ENCODE peak calls at places on chromosomes 12 and 14, in eight cellular contexts. J is HCT116, U is psoas muscle, K is spleen, Z is IMR-90, M is foreskin keratinocyte, L is pancreas, R is tibial nerve. T is an unnamed sample.

GRCh38 chr14:61219256-61219655 is 61.9 kb downstream of the TMEM30B start:
- DNase-seq in J (no peak), U (no peak), K (no peak), Z (peak; percentile 40), M (peak; percentile 10), L (no peak), R (no peak), T (no peak)

GRCh38 chr12:1845010-1845409 is 24.6 kb downstream of the LRTM2 start:
- DNase-seq in J (no peak), U (no peak), K (no peak), Z (no peak), M (no peak), L (no peak), R (no peak), T (no peak)

GRCh38 chr14:92726135-92726932 is 22.1 kb downstream of the LGMN start:
- DNase-seq in J (peak; percentile 39), U (peak; percentile 77), K (no peak), Z (peak; percentile 89), M (peak; percentile 35), L (peak; percentile 62), R (no peak), T (peak; percentile 54)

GRCh38 chr12:52278530-52278929 is 4.1 kb downstream of the KRT86 start:
- DNase-seq in J (no peak), U (no peak), K (no peak), Z (no peak), M (no peak), L (no peak), R (no peak), T (no peak)

GRCh38 chr14:96698846-96699543 is 98.2 kb upstream of the VRK1 start:
- DNase-seq in J (no peak), U (no peak), K (no peak), Z (no peak), M (no peak), L (no peak), R (no peak), T (no peak)

GRCh38 chr12:67437011-67437410 is 167.9 kb downstream of the CAND1 start:
- DNase-seq in J (no peak), U (no peak), K (no peak), Z (no peak), M (no peak), L (no peak), R (no peak), T (no peak)

GRCh38 chr14:55028066-55028465 is 1.0 kb downstream of the SOCS4 start:
- DNase-seq in J (no peak), U (no peak), K (no peak), Z (peak; percentile 11), M (no peak), L (no peak), R (no peak), T (no peak)

GRCh38 chr12:46627686-46628085 is 198.1 kb downstream of the SLC38A4 start:
- DNase-seq in J (no peak), U (no peak), K (no peak), Z (peak; percentile 61), M (no peak), L (no peak), R (no peak), T (no peak)

GRCh38 chr14:22107734-22108133 is 434.1 kb upstream of the OR4E1 start:
- DNase-seq in J (no peak), U (no peak), K (no peak), Z (no peak), M (no peak), L (no peak), R (no peak), T (no peak)

GRCh38 chr12:114483996-114484395 is 78.1 kb upstream of the TBX5 start:
- DNase-seq in J (no peak), U (no peak), K (no peak), Z (no peak), M (no peak), L (no peak), R (no peak), T (no peak)

GRCh38 chr12:132353811-132354210 is 24.4 kb upstream of the GALNT9 start:
- DNase-seq in J (no peak), U (peak; percentile 30), K (peak; percentile 39), Z (no peak), M (no peak), L (peak; percentile 3), R (no peak), T (no peak)

GRCh38 chr12:69130064-69130463 is 109.3 kb upstream of the CPSF6 start:
- DNase-seq in J (no peak), U (no peak), K (no peak), Z (no peak), M (no peak), L (no peak), R (no peak), T (no peak)

GRCh38 chr12:108313609-108314331 is 25.3 kb downstream of the CMKLR1 start:
- DNase-seq in J (no peak), U (peak; percentile 63), K (peak; percentile 80), Z (no peak), M (no peak), L (no peak), R (peak; percentile 28), T (no peak)

GRCh38 chr14:89618309-89618708 is 201.3 kb upstream of the FOXN3 start:
- DNase-seq in J (no peak), U (no peak), K (no peak), Z (no peak), M (no peak), L (no peak), R (no peak), T (no peak)

GRCh38 chr12:121719926-121720414 is 7.4 kb downstream of the TMEM120B start:
- DNase-seq in J (no peak), U (no peak), K (no peak), Z (peak; percentile 93), M (peak; percentile 57), L (no peak), R (no peak), T (no peak)

GRCh38 chr12:75960954-75961661 is 70.5 kb downstream of the PHLDA1 start:
- DNase-seq in J (no peak), U (no peak), K (no peak), Z (no peak), M (no peak), L (no peak), R (no peak), T (no peak)

GRCh38 chr14:66965831-66966230 is 223.4 kb upstream of the GARIN2 start:
- DNase-seq in J (no peak), U (no peak), K (no peak), Z (peak; percentile 43), M (peak; percentile 24), L (no peak), R (no peak), T (no peak)

GRCh38 chr12:66129934-66130266 is 650 bp downstream of the LLPH start:
- DNase-seq in J (no peak), U (no peak), K (no peak), Z (no peak), M (no peak), L (no peak), R (no peak), T (no peak)
- H3K4me1 ChIP-seq in J (peaks cover 29% of the 10 kb centered on the region), U (peaks cover 17% of the 10 kb centered on the region), K (peaks cover 48% of the 10 kb centered on the region), Z (peaks cover 5% of the 10 kb centered on the region), M (peaks cover 20% of the 10 kb centered on the region), L (peaks cover 12% of the 10 kb centered on the region), R (peaks cover 41% of the 10 kb centered on the region), T (peaks cover 18% of the 10 kb centered on the region)

GRCh38 chr12:47949441-47950341 is 13.7 kb upstream of the TMEM106C start:
- DNase-seq in J (peak; percentile 69), U (peak; percentile 84), K (peak; percentile 88), Z (peak; percentile 72), M (peak; percentile 74), L (peak; percentile 77), R (peak; percentile 51), T (peak; percentile 9)

GRCh38 chr12:47954467-47955045 is 8.8 kb upstream of the TMEM106C start:
- DNase-seq in J (no peak), U (no peak), K (no peak), Z (no peak), M (no peak), L (no peak), R (no peak), T (no peak)

GRCh38 chr12:47954058-47954457 is 9.3 kb upstream of the TMEM106C start:
- DNase-seq in J (no peak), U (no peak), K (peak; percentile 62), Z (no peak), M (peak; percentile 73), L (no peak), R (no peak), T (no peak)

GRCh38 chr12:47950856-47951468 is 12.4 kb upstream of the TMEM106C start:
- DNase-seq in J (no peak), U (no peak), K (peak; percentile 29), Z (no peak), M (peak; percentile 90), L (no peak), R (no peak), T (no peak)

DNA sequence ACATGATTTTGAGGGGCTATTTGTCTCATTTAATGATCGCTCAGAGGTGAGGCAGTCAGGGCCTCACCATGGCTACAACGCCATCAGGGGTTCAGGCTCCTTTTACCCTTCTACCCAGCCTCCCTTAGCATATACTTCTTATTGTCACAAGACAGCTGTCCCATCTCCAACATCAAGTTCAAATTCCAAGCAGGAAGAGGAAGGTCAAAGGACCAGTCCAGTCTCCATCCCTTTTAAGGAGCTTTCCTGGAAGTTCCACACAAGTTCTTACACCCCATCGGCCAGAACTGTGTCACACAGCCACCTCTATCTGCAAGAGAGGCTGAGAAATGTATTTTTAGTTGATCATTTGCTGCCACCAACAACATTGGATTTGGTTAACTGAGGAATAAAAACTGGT is 8.3 kb upstream of the TMEM106C start:
- DNase-seq in J (no peak), U (no peak), K (no peak), Z (no peak), M (no peak), L (no peak), R (no peak), T (no peak)
- H3K4me1 ChIP-seq in J (peaks cover 16% of the 10 kb centered on the region), U (no peaks in the 10 kb centered on the region), K (no peaks in the 10 kb centered on the region), Z (no peaks in the 10 kb centered on the region), M (peaks cover 23% of the 10 kb centered on the region), L (no peaks in the 10 kb centered on the region), R (no peaks in the 10 kb centered on the region), T (no peaks in the 10 kb centered on the region)

DNA sequence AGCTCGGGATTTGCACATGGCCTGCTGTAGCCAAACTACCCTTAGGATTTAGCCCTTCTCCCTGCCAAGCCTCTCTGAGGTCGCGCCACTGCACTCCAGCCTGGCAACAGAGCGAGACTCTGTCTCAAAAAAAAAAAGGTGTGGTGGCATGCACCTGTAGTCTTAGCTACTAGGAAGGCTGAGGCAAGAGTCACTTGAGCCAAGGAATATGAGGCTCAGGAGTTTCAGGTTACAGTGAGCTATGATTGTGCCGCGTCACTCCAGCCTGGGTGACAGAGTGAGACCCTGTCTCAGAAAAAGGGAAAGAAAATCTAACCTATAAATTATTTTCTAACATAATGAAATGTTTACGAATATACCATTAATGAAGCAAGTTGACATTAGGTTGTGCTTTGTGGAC is 29.7 kb downstream of the ESRRB start:
- DNase-seq in J (no peak), U (peak; percentile 8), K (no peak), Z (no peak), M (no peak), L (no peak), R (no peak), T (no peak)
- H3K4me1 ChIP-seq in J (no peaks in the 10 kb centered on the region), U (no peaks in the 10 kb centered on the region), K (no peaks in the 10 kb centered on the region), Z (no peaks in the 10 kb centered on the region), M (no peaks in the 10 kb centered on the region), L (peaks cover 4% of the 10 kb centered on the region), R (no peaks in the 10 kb centered on the region), T (no peaks in the 10 kb centered on the region)

DNA sequence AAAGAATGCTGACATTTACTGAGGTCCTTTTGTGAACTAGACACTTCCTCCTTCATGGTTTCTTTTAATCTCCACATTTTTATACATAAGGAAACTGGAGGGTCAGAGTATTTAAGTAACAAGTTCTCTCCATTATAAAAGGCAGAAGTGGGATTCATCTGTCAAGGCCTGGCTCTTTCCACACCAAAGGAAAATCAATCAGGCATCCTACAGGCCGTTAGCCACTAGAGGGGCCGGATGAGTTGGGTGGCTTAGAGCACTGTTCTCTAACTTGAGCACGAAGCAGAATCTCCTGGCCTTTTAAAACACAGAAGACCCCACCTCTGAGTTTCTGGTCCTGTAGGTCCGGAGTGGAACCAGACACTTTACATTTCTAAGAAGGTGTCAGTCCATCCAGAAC is 36.8 kb upstream of the NINJ2 start:
- DNase-seq in J (no peak), U (no peak), K (no peak), Z (no peak), M (no peak), L (no peak), R (no peak), T (no peak)
- H3K4me1 ChIP-seq in J (no peaks in the 10 kb centered on the region), U (peaks cover 13% of the 10 kb centered on the region), K (peaks cover 10% of the 10 kb centered on the region), Z (no peaks in the 10 kb centered on the region), M (no peaks in the 10 kb centered on the region), L (no peaks in the 10 kb centered on the region), R (no peaks in the 10 kb centered on the region), T (no peaks in the 10 kb centered on the region)